ENCODE peak calls at places on chromosomes 5 and 9, in six cellular contexts. W is hepatocyte, L is HCT116, V is GM23338, K is PC-3, B is astrocyte. G is an unnamed sample.

GRCh38 chr5:138083702-138084101 is at the start of gene WNT8A:
- DNase-seq in W (no peak), B (no peak), K (no peak), L (no peak), V (no peak), G (no peak)

GRCh38 chr5:173501271-173501670 is 115.2 kb downstream of the BOD1 start:
- DNase-seq in B (no peak), W (no peak), L (no peak), V (no peak), K (no peak), G (no peak)

GRCh38 chr5:56620903-56621680 is 194.3 kb upstream of the MAP3K1 start:
- DNase-seq in V (no peak), B (peak; percentile 62), L (no peak), K (no peak), W (no peak), G (peak; percentile 52)

GRCh38 chr5:107831612-107832395 is 161.1 kb upstream of the EFNA5 start:
- DNase-seq in W (peak; percentile 38), B (peak; percentile 78), K (no peak), V (peak; percentile 32), L (no peak), G (peak; percentile 96)

GRCh38 chr9:120478208-120478607 is 101.8 kb downstream of the CDK5RAP2 start:
- DNase-seq in K (peak; percentile 16), V (no peak), W (no peak), L (no peak), B (no peak), G (peak; percentile 23)

GRCh38 chr5:83077662-83078261 is 415 bp downstream of the XRCC4 start:
- DNase-seq in V (peak; percentile 74), K (no peak), B (peak; percentile 41), L (no peak), W (peak; percentile 15), G (peak; percentile 58)

GRCh38 chr5:139760066-139761056 is 35.2 kb upstream of the PSD2 start:
- DNase-seq in V (no peak), L (no peak), B (peak; percentile 55), W (no peak), K (peak; percentile 19), G (peak; percentile 88)

GRCh38 chr9:98333703-98334582 is 78.5 kb upstream of the TBC1D2 start:
- DNase-seq in K (peak; percentile 47), B (peak; percentile 79), V (no peak), W (no peak), L (peak; percentile 66), G (peak; percentile 86)

GRCh38 chr9:89715318-89715858 is 110.6 kb downstream of the GADD45G start:
- DNase-seq in L (no peak), V (no peak), B (no peak), W (no peak), K (no peak), G (no peak)

GRCh38 chr9:91407580-91408275 is 15.9 kb downstream of the NFIL3 start:
- DNase-seq in K (peak; percentile 71), W (no peak), L (no peak), B (no peak), V (no peak), G (peak; percentile 29)

GRCh38 chr9:134712922-134713321 is 71.3 kb downstream of the COL5A1 start:
- DNase-seq in W (no peak), B (no peak), V (no peak), L (no peak), K (no peak), G (no peak)

GRCh38 chr9:29826421-29826820 is 2253.1 kb upstream of the C9orf72 start:
- DNase-seq in B (no peak), W (no peak), L (no peak), V (no peak), K (no peak), G (no peak)

GRCh38 chr5:106964102-106964501 is 706.6 kb downstream of the EFNA5 start:
- DNase-seq in W (no peak), V (no peak), L (no peak), K (peak; percentile 82), B (peak; percentile 63), G (no peak)

GRCh38 chr5:122704247-122705036 is 70.4 kb upstream of the SNX2 start:
- DNase-seq in L (peak; percentile 43), B (peak; percentile 42), K (peak; percentile 70), W (peak; percentile 67), V (peak; percentile 78), G (peak; percentile 82)

GRCh38 chr5:1282139-1282992 is 12.5 kb downstream of the TERT start:
- DNase-seq in W (no peak), K (no peak), L (no peak), V (no peak), B (no peak), G (no peak)

GRCh38 chr5:1239514-1240251 is 14.5 kb downstream of the SLC6A18 start:
- DNase-seq in K (no peak), W (peak; percentile 69), V (no peak), L (no peak), B (no peak), G (no peak)

GRCh38 chr5:52808316-52808901 is 20.7 kb downstream of the ITGA1 start:
- DNase-seq in V (no peak), K (no peak), L (no peak), W (no peak), B (peak; percentile 57), G (no peak)

GRCh38 chr5:153237671-153238332 is 252.7 kb upstream of the GRIA1 start:
- DNase-seq in V (no peak), K (no peak), L (no peak), B (no peak), W (no peak), G (no peak)

GRCh38 chr5:83957188-83957587 is 236.5 kb upstream of the HAPLN1 start:
- DNase-seq in B (peak; percentile 30), W (no peak), V (peak; percentile 17), K (peak; percentile 71), L (no peak), G (peak; percentile 20)

GRCh38 chr9:76379494-76379893 is 14.7 kb downstream of the RFK start:
- DNase-seq in V (no peak), W (no peak), B (no peak), K (peak; percentile 84), L (no peak), G (no peak)

GRCh38 chr9:124770359-124771020 is 621 bp downstream of the NR6A1 start:
- DNase-seq in V (peak; percentile 76), B (no peak), W (peak; percentile 63), K (no peak), L (no peak), G (no peak)

GRCh38 chr9:76638001-76638400 is 126.2 kb upstream of the PCA3 start:
- DNase-seq in L (no peak), V (no peak), W (no peak), B (no peak), K (no peak), G (no peak)

GRCh38 chr5:165786073-165786472 is 2280.7 kb downstream of the MAT2B start:
- DNase-seq in B (no peak), V (no peak), L (no peak), K (no peak), W (no peak), G (no peak)

GRCh38 chr9:20684865-20685696 is 1.0 kb downstream of the FOCAD start:
- DNase-seq in L (no peak), W (peak; percentile 17), B (peak; percentile 66), K (peak; percentile 83), V (no peak), G (peak; percentile 85)

GRCh38 chr9:88476491-88477271 is 58.3 kb upstream of the NXNL2 start:
- DNase-seq in B (peak; percentile 73), V (no peak), W (no peak), K (peak; percentile 6), L (no peak), G (peak; percentile 13)

GRCh38 chr5:72618699-72619098 is 111.5 kb upstream of the ZNF366 start:
- DNase-seq in V (no peak), K (no peak), W (no peak), L (no peak), B (no peak), G (peak; percentile 13)
- H2AFZ ChIP-seq in V (no peak overlapping the region), K (no peak overlapping the region), W (no peak overlapping the region), L (no peak overlapping the region), B (no peak overlapping the region), G (no peak overlapping the region)

GRCh38 chr5:88686077-88686541 is 196.9 kb downstream of the MEF2C start:
- DNase-seq in V (peak; percentile 2), B (no peak), L (no peak), W (no peak), K (no peak), G (no peak)
- TF ChIP-seq EZH2 in V (peak; percentile 71), B (no peak), L (no peak), W (peak; percentile 79), K (no peak), G (no peak)

GRCh38 chr5:87780831-87781760 is 368.4 kb upstream of the CCNH start:
- DNase-seq in V (peak; percentile 95), W (peak; percentile 92), K (peak; percentile 93), B (peak; percentile 67), L (peak; percentile 76), G (peak; percentile 90)
- H2AFZ ChIP-seq in V (no peak overlapping the region), W (no peak overlapping the region), K (peak overlapping the region; percentile 64), B (peak overlapping the region; percentile 21), L (peak overlapping the region; percentile 92), G (peak overlapping the region; percentile 28)

GRCh38 chr5:176133289-176133870 is 104.8 kb upstream of the SIMC1 start:
- DNase-seq in K (no peak), B (no peak), V (peak; percentile 67), W (no peak), L (no peak), G (no peak)
- TF ChIP-seq EZH2 in K (no peak), B (no peak), V (peak; percentile 36), W (peak; percentile 46), L (no peak), G (no peak)

GRCh38 chr5:133489632-133490031 is 122.7 kb downstream of the FSTL4 start:
- DNase-seq in B (no peak), K (peak; percentile 56), V (no peak), W (no peak), L (peak; percentile 47), G (no peak)

GRCh38 chr5:133487093-133487492 is 125.2 kb downstream of the FSTL4 start:
- DNase-seq in B (no peak), K (no peak), W (no peak), V (no peak), L (no peak), G (no peak)

GRCh38 chr5:133482033-133482432 is 130.3 kb downstream of the FSTL4 start:
- DNase-seq in B (no peak), V (no peak), K (no peak), W (no peak), L (no peak), G (no peak)

GRCh38 chr5:133483406-133484090 is 128.8 kb downstream of the FSTL4 start:
- DNase-seq in V (no peak), B (no peak), L (no peak), K (no peak), W (no peak), G (no peak)

DNA sequence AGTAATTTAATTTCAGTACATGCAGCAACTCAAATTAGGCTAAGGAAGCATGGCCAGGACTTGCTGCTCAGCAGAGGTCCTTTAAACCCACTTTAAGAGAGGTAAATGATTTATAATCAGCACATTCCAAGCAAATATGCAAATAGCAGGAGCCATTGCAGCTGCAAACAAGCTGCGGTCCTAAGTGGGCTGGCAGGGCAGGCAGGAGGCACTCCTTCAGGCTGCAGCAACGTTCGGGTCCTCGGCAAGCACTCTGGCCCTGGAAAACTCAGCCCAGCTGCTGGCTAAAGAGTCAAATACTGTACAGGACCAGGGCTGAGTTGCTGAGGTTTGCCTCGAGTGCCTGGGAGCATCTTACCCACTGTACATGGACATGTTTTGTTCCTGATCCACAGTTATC is 126.9 kb downstream of the FSTL4 start:
- DNase-seq in L (no peak), W (no peak), V (no peak), B (no peak), K (no peak), G (no peak)
- H2AFZ ChIP-seq in L (no peak overlapping the region), W (no peak overlapping the region), V (peak overlapping the region; percentile 78), B (no peak overlapping the region), K (no peak overlapping the region), G (no peak overlapping the region)